ENCODE peak calls at places on chromosomes 3 and 15, in six cellular contexts. One of them, this sample, is unnamed.

GRCh38 chr15:39640665-39641064 is 59.8 kb downstream of the THBS1 start:
- DNase-seq in IMR-90: no peak
- DNase-seq in GM12891: no peak
- DNase-seq in AG10803: no peak
- DNase-seq in AG09309: no peak
- DNase-seq in NCI-H2227 treated with DMSO at 0.1 percent for 48 hours: no peak
- DNase-seq in this sample: peak

GRCh38 chr3:24521306-24522154 is 26.9 kb upstream of the THRB start:
- DNase-seq in IMR-90: no peak
- DNase-seq in GM12891: no peak
- DNase-seq in AG10803: peak
- DNase-seq in AG09309: no peak
- DNase-seq in NCI-H2227 treated with DMSO at 0.1 percent for 48 hours: no peak
- DNase-seq in this sample: peak

GRCh38 chr15:28147827-28148226 is 48.7 kb upstream of the OCA2 start:
- DNase-seq in IMR-90: no peak
- DNase-seq in GM12891: no peak
- DNase-seq in AG10803: no peak
- DNase-seq in AG09309: no peak
- DNase-seq in NCI-H2227 treated with DMSO at 0.1 percent for 48 hours: no peak
- DNase-seq in this sample: no peak

GRCh38 chr3:100333051-100333450 is 1.5 kb upstream of the NIT2 start:
- DNase-seq in IMR-90: no peak
- DNase-seq in GM12891: no peak
- DNase-seq in AG10803: no peak
- DNase-seq in AG09309: no peak
- DNase-seq in NCI-H2227 treated with DMSO at 0.1 percent for 48 hours: no peak
- DNase-seq in this sample: no peak

GRCh38 chr15:42159381-42160015 is 3.1 kb upstream of the PLA2G4F start:
- DNase-seq in IMR-90: no peak
- DNase-seq in GM12891: no peak
- DNase-seq in AG10803: no peak
- DNase-seq in AG09309: no peak
- DNase-seq in NCI-H2227 treated with DMSO at 0.1 percent for 48 hours: no peak
- DNase-seq in this sample: no peak

GRCh38 chr15:40063563-40064011 is 24.6 kb upstream of the SRP14 start:
- DNase-seq in IMR-90: peak
- DNase-seq in GM12891: no peak
- DNase-seq in AG10803: peak
- DNase-seq in AG09309: no peak
- DNase-seq in NCI-H2227 treated with DMSO at 0.1 percent for 48 hours: peak
- DNase-seq in this sample: no peak

GRCh38 chr15:92365079-92365478 is 28.6 kb upstream of the ST8SIA2 start:
- DNase-seq in IMR-90: no peak
- DNase-seq in GM12891: no peak
- DNase-seq in AG10803: no peak
- DNase-seq in AG09309: no peak
- DNase-seq in NCI-H2227 treated with DMSO at 0.1 percent for 48 hours: no peak
- DNase-seq in this sample: peak

GRCh38 chr3:35562141-35562540 is 77.2 kb upstream of the ARPP21 start:
- DNase-seq in IMR-90: no peak
- DNase-seq in GM12891: no peak
- DNase-seq in AG10803: no peak
- DNase-seq in AG09309: no peak
- DNase-seq in NCI-H2227 treated with DMSO at 0.1 percent for 48 hours: no peak
- DNase-seq in this sample: no peak

GRCh38 chr3:126886217-126886616 is 96.7 kb upstream of the PLXNA1 start:
- DNase-seq in IMR-90: peak
- DNase-seq in GM12891: no peak
- DNase-seq in AG10803: no peak
- DNase-seq in AG09309: no peak
- DNase-seq in NCI-H2227 treated with DMSO at 0.1 percent for 48 hours: no peak
- DNase-seq in this sample: no peak

GRCh38 chr3:149424921-149425320 is 47.5 kb upstream of the TM4SF1 start:
- DNase-seq in IMR-90: no peak
- DNase-seq in GM12891: no peak
- DNase-seq in AG10803: no peak
- DNase-seq in AG09309: no peak
- DNase-seq in NCI-H2227 treated with DMSO at 0.1 percent for 48 hours: no peak
- DNase-seq in this sample: no peak

GRCh38 chr3:5036858-5037257 is 57.6 kb downstream of the BHLHE40 start:
- DNase-seq in IMR-90: no peak
- DNase-seq in GM12891: no peak
- DNase-seq in AG10803: no peak
- DNase-seq in AG09309: no peak
- DNase-seq in NCI-H2227 treated with DMSO at 0.1 percent for 48 hours: no peak
- DNase-seq in this sample: no peak

GRCh38 chr3:42300013-42300412 is 34.0 kb upstream of the CCK start:
- DNase-seq in IMR-90: peak
- DNase-seq in GM12891: no peak
- DNase-seq in AG10803: peak
- DNase-seq in AG09309: no peak
- DNase-seq in NCI-H2227 treated with DMSO at 0.1 percent for 48 hours: no peak
- DNase-seq in this sample: peak

GRCh38 chr15:74174966-74175270 is 1.4 kb downstream of the ISLR start:
- DNase-seq in IMR-90: no peak
- DNase-seq in GM12891: no peak
- DNase-seq in AG10803: no peak
- DNase-seq in AG09309: no peak
- DNase-seq in NCI-H2227 treated with DMSO at 0.1 percent for 48 hours: no peak
- DNase-seq in this sample: no peak

GRCh38 chr3:141373768-141374526 is 5.6 kb downstream of the ZBTB38 start:
- DNase-seq in IMR-90: peak
- DNase-seq in GM12891: no peak
- DNase-seq in AG10803: no peak
- DNase-seq in AG09309: no peak
- DNase-seq in NCI-H2227 treated with DMSO at 0.1 percent for 48 hours: no peak
- DNase-seq in this sample: no peak

GRCh38 chr15:64629063-64629462 is 146.3 kb downstream of the RBPMS2 start:
- DNase-seq in IMR-90: no peak
- DNase-seq in GM12891: no peak
- DNase-seq in AG10803: no peak
- DNase-seq in AG09309: no peak
- DNase-seq in NCI-H2227 treated with DMSO at 0.1 percent for 48 hours: no peak
- DNase-seq in this sample: no peak

GRCh38 chr3:107416138-107416537 is 38.9 kb downstream of the CCDC54 start:
- DNase-seq in IMR-90: peak
- DNase-seq in GM12891: no peak
- DNase-seq in AG10803: no peak
- DNase-seq in AG09309: no peak
- DNase-seq in NCI-H2227 treated with DMSO at 0.1 percent for 48 hours: no peak
- DNase-seq in this sample: no peak

GRCh38 chr3:150307862-150308261 is 100.2 kb upstream of the TSC22D2 start:
- DNase-seq in IMR-90: no peak
- DNase-seq in GM12891: no peak
- DNase-seq in AG10803: no peak
- DNase-seq in AG09309: no peak
- DNase-seq in NCI-H2227 treated with DMSO at 0.1 percent for 48 hours: no peak
- DNase-seq in this sample: no peak

GRCh38 chr15:73464602-73465001 is 21.6 kb downstream of the REC114 start:
- DNase-seq in IMR-90: no peak
- DNase-seq in GM12891: peak
- DNase-seq in AG10803: no peak
- DNase-seq in AG09309: no peak
- DNase-seq in NCI-H2227 treated with DMSO at 0.1 percent for 48 hours: no peak
- DNase-seq in this sample: no peak

GRCh38 chr3:193812791-193813505 is 219.9 kb downstream of the OPA1 start:
- DNase-seq in IMR-90: no peak
- DNase-seq in GM12891: no peak
- DNase-seq in AG10803: no peak
- DNase-seq in AG09309: no peak
- DNase-seq in NCI-H2227 treated with DMSO at 0.1 percent for 48 hours: no peak
- DNase-seq in this sample: no peak

GRCh38 chr15:54208786-54209185 is 230.5 kb downstream of the UNC13C start:
- DNase-seq in IMR-90: no peak
- DNase-seq in GM12891: no peak
- DNase-seq in AG10803: no peak
- DNase-seq in AG09309: no peak
- DNase-seq in NCI-H2227 treated with DMSO at 0.1 percent for 48 hours: no peak
- DNase-seq in this sample: no peak

GRCh38 chr3:35849963-35850362 is 210.6 kb downstream of the ARPP21 start:
- DNase-seq in IMR-90: no peak
- DNase-seq in GM12891: no peak
- DNase-seq in AG10803: no peak
- DNase-seq in AG09309: no peak
- DNase-seq in NCI-H2227 treated with DMSO at 0.1 percent for 48 hours: no peak
- DNase-seq in this sample: no peak

GRCh38 chr3:157390713-157391515 is 45.7 kb upstream of the PTX3 start:
- DNase-seq in IMR-90: peak
- DNase-seq in GM12891: no peak
- DNase-seq in AG10803: no peak
- DNase-seq in AG09309: no peak
- DNase-seq in NCI-H2227 treated with DMSO at 0.1 percent for 48 hours: no peak
- DNase-seq in this sample: no peak

GRCh38 chr3:64179860-64180259 is 45.4 kb downstream of the PRICKLE2 start:
- DNase-seq in IMR-90: peak
- DNase-seq in GM12891: no peak
- DNase-seq in AG10803: peak
- DNase-seq in AG09309: no peak
- DNase-seq in NCI-H2227 treated with DMSO at 0.1 percent for 48 hours: no peak
- DNase-seq in this sample: no peak

GRCh38 chr3:44509393-44509921 is 32.0 kb upstream of the ZNF445 start:
- DNase-seq in IMR-90: no peak
- DNase-seq in GM12891: no peak
- DNase-seq in AG10803: no peak
- DNase-seq in AG09309: no peak
- DNase-seq in NCI-H2227 treated with DMSO at 0.1 percent for 48 hours: no peak
- DNase-seq in this sample: no peak

This sample was measured in transverse colon.